ENCODE peak calls at places on chromosome 9, in six cellular contexts. One of them, this sample, is unnamed.

GRCh38 chr9:135223831-135224230 is 136.4 kb downstream of the OLFM1 start:
- DNase-seq in tibial nerve: no peak
- DNase-seq in HCT116: no peak
- DNase-seq in dorsolateral prefrontal cortex: no peak
- DNase-seq in stomach: no peak
- DNase-seq in AG10803: no peak
- DNase-seq in this sample: no peak

GRCh38 chr9:105693435-105694275 is 686 bp upstream of the TMEM38B start:
- DNase-seq in tibial nerve: no peak
- DNase-seq in HCT116: no peak
- DNase-seq in dorsolateral prefrontal cortex: no peak
- DNase-seq in stomach: no peak
- DNase-seq in AG10803: no peak
- DNase-seq in this sample: no peak

GRCh38 chr9:33106827-33107621 is 30.6 kb upstream of the SMU1 start:
- DNase-seq in tibial nerve: no peak
- DNase-seq in HCT116: no peak
- DNase-seq in dorsolateral prefrontal cortex: no peak
- DNase-seq in stomach: peak; percentile 45
- DNase-seq in AG10803: peak; percentile 98
- DNase-seq in this sample: peak; percentile 93

GRCh38 chr9:95463145-95464060 is 53.4 kb downstream of the PTCH1 start:
- DNase-seq in tibial nerve: no peak
- DNase-seq in HCT116: no peak
- DNase-seq in dorsolateral prefrontal cortex: no peak
- DNase-seq in stomach: no peak
- DNase-seq in AG10803: no peak
- DNase-seq in this sample: no peak

GRCh38 chr9:129235931-129236331 is 57.9 kb upstream of the IER5L start:
- DNase-seq in tibial nerve: no peak
- DNase-seq in HCT116: no peak
- DNase-seq in dorsolateral prefrontal cortex: no peak
- DNase-seq in stomach: no peak
- DNase-seq in AG10803: no peak
- DNase-seq in this sample: no peak

GRCh38 chr9:114738581-114739316 is 56.8 kb upstream of the TEX48 start:
- DNase-seq in tibial nerve: peak; percentile 80
- DNase-seq in HCT116: peak; percentile 63
- DNase-seq in dorsolateral prefrontal cortex: peak; percentile 62
- DNase-seq in stomach: peak; percentile 80
- DNase-seq in AG10803: peak; percentile 89
- DNase-seq in this sample: peak; percentile 78

GRCh38 chr9:20315672-20316071 is 306.6 kb downstream of the MLLT3 start:
- DNase-seq in tibial nerve: no peak
- DNase-seq in HCT116: no peak
- DNase-seq in dorsolateral prefrontal cortex: no peak
- DNase-seq in stomach: no peak
- DNase-seq in AG10803: peak; percentile 68
- DNase-seq in this sample: peak; percentile 51

GRCh38 chr9:91341258-91341746 is 20.4 kb downstream of the AUH start:
- DNase-seq in tibial nerve: no peak
- DNase-seq in HCT116: no peak
- DNase-seq in dorsolateral prefrontal cortex: no peak
- DNase-seq in stomach: no peak
- DNase-seq in AG10803: no peak
- DNase-seq in this sample: no peak

GRCh38 chr9:77502568-77502967 is 145.6 kb downstream of the GNA14 start:
- DNase-seq in tibial nerve: no peak
- DNase-seq in HCT116: no peak
- DNase-seq in dorsolateral prefrontal cortex: no peak
- DNase-seq in stomach: no peak
- DNase-seq in AG10803: no peak
- DNase-seq in this sample: no peak

GRCh38 chr9:106287108-106287631 is 575.8 kb upstream of the ZNF462 start:
- DNase-seq in tibial nerve: no peak
- DNase-seq in HCT116: no peak
- DNase-seq in dorsolateral prefrontal cortex: no peak
- DNase-seq in stomach: peak; percentile 32
- DNase-seq in AG10803: peak; percentile 8
- DNase-seq in this sample: peak; percentile 4

GRCh38 chr9:91864372-91864771 is 85.7 kb downstream of the ROR2 start:
- DNase-seq in tibial nerve: no peak
- DNase-seq in HCT116: no peak
- DNase-seq in dorsolateral prefrontal cortex: no peak
- DNase-seq in stomach: no peak
- DNase-seq in AG10803: peak; percentile 24
- DNase-seq in this sample: no peak

GRCh38 chr9:35350827-35351549 is 138.9 kb upstream of the RUSC2 start:
- DNase-seq in tibial nerve: no peak
- DNase-seq in HCT116: no peak
- DNase-seq in dorsolateral prefrontal cortex: no peak
- DNase-seq in stomach: no peak
- DNase-seq in AG10803: peak; percentile 74
- DNase-seq in this sample: peak; percentile 76

GRCh38 chr9:93276973-93277372 is 93.0 kb downstream of the WNK2 start:
- DNase-seq in tibial nerve: no peak
- DNase-seq in HCT116: no peak
- DNase-seq in dorsolateral prefrontal cortex: no peak
- DNase-seq in stomach: peak; percentile 17
- DNase-seq in AG10803: no peak
- DNase-seq in this sample: no peak

GRCh38 chr9:127546125-127546832 is 65.8 kb upstream of the STXBP1 start:
- DNase-seq in tibial nerve: no peak
- DNase-seq in HCT116: no peak
- DNase-seq in dorsolateral prefrontal cortex: no peak
- DNase-seq in stomach: no peak
- DNase-seq in AG10803: no peak
- DNase-seq in this sample: no peak

GRCh38 chr9:127446720-127447415 is 4.3 kb downstream of the RPL12 start:
- DNase-seq in tibial nerve: no peak
- DNase-seq in HCT116: no peak
- DNase-seq in dorsolateral prefrontal cortex: no peak
- DNase-seq in stomach: no peak
- DNase-seq in AG10803: no peak
- DNase-seq in this sample: no peak

GRCh38 chr9:34254141-34254913 is 74.7 kb downstream of the KIF24 start:
- DNase-seq in tibial nerve: no peak
- DNase-seq in HCT116: peak; percentile 28
- DNase-seq in dorsolateral prefrontal cortex: peak; percentile 37
- DNase-seq in stomach: no peak
- DNase-seq in AG10803: peak; percentile 83
- DNase-seq in this sample: no peak

GRCh38 chr9:71271602-71272001 is 150.2 kb upstream of the TRPM3 start:
- DNase-seq in tibial nerve: no peak
- DNase-seq in HCT116: no peak
- DNase-seq in dorsolateral prefrontal cortex: no peak
- DNase-seq in stomach: no peak
- DNase-seq in AG10803: no peak
- DNase-seq in this sample: no peak

GRCh38 chr9:21708846-21709245 is 93.6 kb upstream of the MTAP start:
- DNase-seq in tibial nerve: no peak
- DNase-seq in HCT116: no peak
- DNase-seq in dorsolateral prefrontal cortex: no peak
- DNase-seq in stomach: no peak
- DNase-seq in AG10803: peak; percentile 47
- DNase-seq in this sample: no peak

GRCh38 chr9:21708225-21708624 is 94.2 kb upstream of the MTAP start:
- DNase-seq in tibial nerve: no peak
- DNase-seq in HCT116: peak; percentile 60
- DNase-seq in dorsolateral prefrontal cortex: no peak
- DNase-seq in stomach: no peak
- DNase-seq in AG10803: no peak
- DNase-seq in this sample: no peak

GRCh38 chr9:21710792-21711191 is 91.6 kb upstream of the MTAP start:
- DNase-seq in tibial nerve: no peak
- DNase-seq in HCT116: no peak
- DNase-seq in dorsolateral prefrontal cortex: no peak
- DNase-seq in stomach: no peak
- DNase-seq in AG10803: peak; percentile 35
- DNase-seq in this sample: no peak

GRCh38 chr9:21711504-21711903 is 90.9 kb upstream of the MTAP start:
- DNase-seq in tibial nerve: no peak
- DNase-seq in HCT116: peak; percentile 80
- DNase-seq in dorsolateral prefrontal cortex: no peak
- DNase-seq in stomach: no peak
- DNase-seq in AG10803: peak; percentile 39
- DNase-seq in this sample: no peak

GRCh38 chr9:21709464-21710058 is 92.9 kb upstream of the MTAP start:
- DNase-seq in tibial nerve: peak; percentile 93
- DNase-seq in HCT116: peak; percentile 80
- DNase-seq in dorsolateral prefrontal cortex: peak; percentile 55
- DNase-seq in stomach: peak; percentile 72
- DNase-seq in AG10803: peak; percentile 55
- DNase-seq in this sample: no peak
- H3K4me3 ChIP-seq in tibial nerve: no peak overlapping the region
- H3K4me3 ChIP-seq in HCT116: no peak overlapping the region
- H3K4me3 ChIP-seq in dorsolateral prefrontal cortex: no peak overlapping the region
- H3K4me3 ChIP-seq in stomach: no peak overlapping the region
- H3K4me3 ChIP-seq in AG10803: no peak overlapping the region
- H3K4me3 ChIP-seq in this sample: no peak overlapping the region

GRCh38 chr9:101567725-101567993 is 27.1 kb downstream of the PPP3R2 start:
- DNase-seq in tibial nerve: no peak
- DNase-seq in HCT116: no peak
- DNase-seq in dorsolateral prefrontal cortex: no peak
- DNase-seq in stomach: no peak
- DNase-seq in AG10803: no peak
- DNase-seq in this sample: no peak

GRCh38 chr9:101569736-101570501 is 24.9 kb downstream of the PPP3R2 start:
- DNase-seq in tibial nerve: no peak
- DNase-seq in HCT116: no peak
- DNase-seq in dorsolateral prefrontal cortex: no peak
- DNase-seq in stomach: no peak
- DNase-seq in AG10803: peak; percentile 12
- DNase-seq in this sample: no peak

GRCh38 chr9:101564252-101564651 is 30.5 kb downstream of the PPP3R2 start:
- DNase-seq in tibial nerve: no peak
- DNase-seq in HCT116: no peak
- DNase-seq in dorsolateral prefrontal cortex: no peak
- DNase-seq in stomach: no peak
- DNase-seq in AG10803: no peak
- DNase-seq in this sample: no peak

GRCh38 chr9:101571114-101571513 is 23.7 kb downstream of the PPP3R2 start:
- DNase-seq in tibial nerve: no peak
- DNase-seq in HCT116: no peak
- DNase-seq in dorsolateral prefrontal cortex: no peak
- DNase-seq in stomach: no peak
- DNase-seq in AG10803: no peak
- DNase-seq in this sample: no peak

GRCh38 chr9:101566904-101567724 is 27.7 kb downstream of the PPP3R2 start:
- DNase-seq in tibial nerve: no peak
- DNase-seq in HCT116: peak; percentile 22
- DNase-seq in dorsolateral prefrontal cortex: no peak
- DNase-seq in stomach: no peak
- DNase-seq in AG10803: peak; percentile 43
- DNase-seq in this sample: peak; percentile 19
- TF ChIP-seq CTCF in tibial nerve: no peak
- TF ChIP-seq CTCF in HCT116: peak; percentile 72
- TF ChIP-seq CTCF in dorsolateral prefrontal cortex: peak; percentile 36
- TF ChIP-seq CTCF in stomach: peak; percentile 14
- TF ChIP-seq CTCF in AG10803: peak; percentile 65
- TF ChIP-seq CTCF in this sample: peak; percentile 60

GRCh38 chr9:16653491-16654407 is 216.7 kb downstream of the BNC2 start:
- DNase-seq in tibial nerve: peak; percentile 38
- DNase-seq in HCT116: no peak
- DNase-seq in dorsolateral prefrontal cortex: no peak
- DNase-seq in stomach: no peak
- DNase-seq in AG10803: no peak
- DNase-seq in this sample: no peak
- H3K4me3 ChIP-seq in tibial nerve: peak overlapping the region; percentile 34
- H3K4me3 ChIP-seq in HCT116: no peak overlapping the region
- H3K4me3 ChIP-seq in dorsolateral prefrontal cortex: peak overlapping the region; percentile 16
- H3K4me3 ChIP-seq in stomach: peak overlapping the region; percentile 24
- H3K4me3 ChIP-seq in AG10803: peak overlapping the region; percentile 4
- H3K4me3 ChIP-seq in this sample: no peak overlapping the region

GRCh38 chr9:83992407-83992806 is 11.8 kb downstream of the RMI1 start:
- DNase-seq in tibial nerve: no peak
- DNase-seq in HCT116: no peak
- DNase-seq in dorsolateral prefrontal cortex: no peak
- DNase-seq in stomach: no peak
- DNase-seq in AG10803: no peak
- DNase-seq in this sample: no peak
- TF ChIP-seq CTCF in tibial nerve: no peak
- TF ChIP-seq CTCF in HCT116: peak; percentile 32
- TF ChIP-seq CTCF in dorsolateral prefrontal cortex: no peak
- TF ChIP-seq CTCF in stomach: no peak
- TF ChIP-seq CTCF in AG10803: no peak
- TF ChIP-seq CTCF in this sample: no peak

This sample was measured in astrocyte of the cerebellum.